ENCODE peak calls at places on chromosomes 4 and X, in ten cellular contexts. Z, E, X, B, Q, U, O, P, W and H are unnamed samples.

GRCh38 chr4:60759518-60760245 is 440.4 kb upstream of the ADGRL3 start:
- DNase-seq in O (no peak), P (no peak), W (no peak), Z (no peak), Q (no peak), B (no peak), E (no peak), U (no peak), X (no peak), H (no peak)

GRCh38 chr4:180827610-180828009 is 1415.6 kb upstream of the TENM3 start:
- DNase-seq in X (no peak), O (no peak), W (no peak), E (peak; percentile 1), U (no peak), B (peak; percentile 52), P (no peak), Z (no peak), Q (no peak), H (no peak)

GRCh38 chr4:20544645-20545044 is 155.6 kb upstream of the PACRGL start:
- DNase-seq in B (peak; percentile 81), Q (no peak), X (no peak), W (no peak), Z (no peak), U (peak; percentile 3), O (peak; percentile 32), P (no peak), E (peak; percentile 7), H (no peak)

GRCh38 chrX:46703980-46704379 is 54.9 kb downstream of the SLC9A7 start:
- DNase-seq in O (no peak), X (no peak), Q (no peak), P (no peak), Z (no peak), W (no peak), E (no peak), B (no peak), U (no peak), H (no peak)

GRCh38 chr4:55528495-55528894 is 18.2 kb downstream of the CLOCK start:
- DNase-seq in B (no peak), W (no peak), P (no peak), U (no peak), O (no peak), Z (no peak), E (no peak), Q (no peak), X (no peak), H (no peak)

GRCh38 chrX:132963846-132964245 is 5.4 kb upstream of the HS6ST2 start:
- DNase-seq in E (no peak), Q (no peak), Z (no peak), B (no peak), X (no peak), U (no peak), O (no peak), P (no peak), W (no peak), H (no peak)

GRCh38 chrX:150234126-150234525 is 129.0 kb upstream of the MAMLD1 start:
- DNase-seq in Z (no peak), E (no peak), U (no peak), Q (no peak), O (no peak), B (no peak), X (no peak), W (no peak), P (no peak), H (no peak)

GRCh38 chrX:154298312-154298711 is 2.7 kb downstream of the TKTL1 start:
- DNase-seq in W (no peak), Q (no peak), U (no peak), B (no peak), E (no peak), Z (no peak), P (peak; percentile 66), X (no peak), O (no peak), H (no peak)

GRCh38 chrX:39308126-39308525 is 506.9 kb downstream of the MID1IP1 start:
- DNase-seq in P (no peak), X (no peak), W (no peak), E (no peak), O (no peak), Q (no peak), B (no peak), Z (no peak), U (no peak), H (no peak)

GRCh38 chr4:13642576-13642975 is 15.1 kb upstream of the BOD1L1 start:
- DNase-seq in P (no peak), U (no peak), B (peak; percentile 61), W (no peak), Q (no peak), X (no peak), Z (no peak), E (no peak), O (no peak), H (no peak)

GRCh38 chrX:49037883-49038475 is 5.2 kb downstream of the TFE3 start:
- DNase-seq in U (no peak), E (no peak), O (no peak), B (peak; percentile 73), Q (no peak), W (no peak), X (no peak), P (no peak), Z (no peak), H (no peak)

GRCh38 chrX:24956828-24957227 is 58.9 kb downstream of the ARX start:
- DNase-seq in O (no peak), P (no peak), B (peak; percentile 10), U (no peak), E (no peak), W (no peak), Q (no peak), Z (no peak), X (no peak), H (no peak)

GRCh38 chr4:128385683-128386304 is 98.2 kb upstream of the PGRMC2 start:
- DNase-seq in E (peak; percentile 12), X (no peak), Z (no peak), B (peak; percentile 87), U (peak; percentile 21), O (peak; percentile 67), P (no peak), Q (no peak), W (no peak), H (no peak)

GRCh38 chr4:184825394-184826314 is at the start of gene ACSL1:
- DNase-seq in E (peak; percentile 87), X (peak; percentile 92), O (peak; percentile 86), U (peak; percentile 41), Q (peak; percentile 75), B (peak; percentile 66), W (peak; percentile 74), P (peak; percentile 97), Z (peak; percentile 87), H (peak; percentile 97)

GRCh38 chr4:139878050-139878449 is 212.4 kb downstream of the MGST2 start:
- DNase-seq in E (no peak), U (no peak), Q (no peak), P (no peak), B (no peak), O (no peak), X (no peak), Z (no peak), W (no peak), H (no peak)

GRCh38 chr4:2837110-2837903 is 6.3 kb upstream of the ADD1 start:
- DNase-seq in E (no peak), O (no peak), W (no peak), B (no peak), Z (peak; percentile 32), P (no peak), X (peak; percentile 43), U (no peak), Q (no peak), H (peak; percentile 68)

GRCh38 chr4:95092762-95093161 is 335.0 kb downstream of the BMPR1B start:
- DNase-seq in X (no peak), W (no peak), O (no peak), Q (no peak), B (no peak), Z (no peak), U (no peak), E (no peak), P (no peak), H (no peak)

GRCh38 chr4:98314791-98315565 is 53.8 kb downstream of the RAP1GDS1 start:
- DNase-seq in U (no peak), Q (no peak), Z (no peak), O (no peak), P (no peak), B (no peak), X (no peak), E (no peak), W (no peak), H (no peak)

GRCh38 chr4:187357861-187358260 is 634.2 kb upstream of the FAT1 start:
- DNase-seq in U (no peak), P (no peak), W (no peak), E (no peak), Z (no peak), B (no peak), X (no peak), Q (no peak), O (no peak), H (no peak)

GRCh38 chr4:130468340-130468739 is 1372.4 kb downstream of the C4orf33 start:
- DNase-seq in X (no peak), E (no peak), Z (no peak), P (no peak), O (no peak), U (no peak), B (no peak), Q (no peak), W (no peak), H (no peak)

GRCh38 chr4:54014761-54015160 is 49.6 kb downstream of the CHIC2 start:
- DNase-seq in U (no peak), O (no peak), X (no peak), E (no peak), Q (no peak), Z (no peak), B (no peak), P (no peak), W (no peak), H (no peak)